ENCODE peak calls at places on chromosomes 13 and 19, in four cellular contexts. L is CD8-positive, alpha-beta T cell; T is cardiac muscle cell; Q is Calu3. X is an unnamed sample.

GRCh38 chr19:46845959-46846459 is 4.6 kb downstream of the AP2S1 start:
- DNase-seq in T (no peak), L (no peak), Q (no peak), X (peak)

GRCh38 chr19:49335784-49336481 is 727 bp downstream of the CD37 start:
- DNase-seq in T (no peak), Q (no peak), L (no peak), X (no peak)

GRCh38 chr19:45340232-45340898 is at the start of gene KLC3:
- DNase-seq in L (no peak), Q (peak), T (peak), X (no peak)

GRCh38 chr13:93305886-93306285 is 79.3 kb downstream of the GPC6 start:
- DNase-seq in L (no peak), Q (no peak), T (no peak), X (no peak)

GRCh38 chr13:109301711-109302110 is 484.7 kb downstream of the IRS2 start:
- DNase-seq in L (no peak), Q (no peak), T (no peak), X (no peak)

GRCh38 chr13:97198753-97199152 is 23.4 kb upstream of the MBNL2 start:
- DNase-seq in L (no peak), T (no peak), Q (no peak), X (no peak)

GRCh38 chr19:12936582-12936981 is 1.8 kb upstream of the CALR start:
- DNase-seq in L (no peak), Q (no peak), T (no peak), X (no peak)

GRCh38 chr13:49791753-49792549 is 531 bp downstream of the KPNA3 start:
- DNase-seq in L (no peak), Q (peak), T (peak), X (peak)

GRCh38 chr19:28027116-28027515 is 1185.8 kb downstream of the UQCRFS1 start:
- DNase-seq in T (no peak), L (no peak), Q (no peak), X (no peak)

GRCh38 chr13:80047406-80047805 is 293.5 kb downstream of the SPRY2 start:
- DNase-seq in Q (no peak), L (no peak), T (no peak), X (no peak)

GRCh38 chr19:3407556-3408516 is 41.5 kb downstream of the NFIC start:
- DNase-seq in L (no peak), Q (no peak), T (no peak), X (no peak)

GRCh38 chr13:102197193-102197592 is 204.7 kb downstream of the FGF14 start:
- DNase-seq in T (no peak), Q (peak), L (no peak), X (no peak)
- TF ChIP-seq CTCF in T (peak), Q (no peak), L (no peak), X (no peak)

DNA sequence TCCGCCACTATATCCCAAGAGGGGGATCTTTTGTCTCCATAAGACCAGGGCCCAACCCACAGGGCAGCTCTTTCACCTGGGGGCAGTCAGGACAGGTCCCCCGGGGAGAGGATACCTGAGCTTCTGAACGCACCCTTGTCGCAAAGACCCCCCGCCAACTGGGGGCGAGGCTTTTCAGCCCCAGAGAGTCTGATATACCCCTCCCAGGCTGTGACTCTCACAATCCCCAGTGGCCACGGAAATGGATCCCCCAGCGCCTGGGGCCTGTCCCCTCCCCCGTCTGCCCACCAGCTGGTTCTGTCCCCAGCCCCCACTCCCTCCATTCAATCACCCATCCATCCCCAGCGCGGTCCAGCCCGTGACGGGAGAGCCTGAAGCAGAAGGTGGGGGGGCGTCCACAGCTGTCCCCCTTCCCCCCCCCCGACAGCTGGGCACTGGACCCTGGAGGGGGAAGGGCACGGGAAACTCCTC is 858 bp downstream of the DOCK6 start:
- DNase-seq in Q (no peak), L (no peak), T (no peak), X (no peak)
- TF ChIP-seq CTCF in Q (no peak), L (no peak), T (no peak), X (no peak)

GRCh38 chr19:6753178-6754031 is 13.8 kb downstream of the SH2D3A start:
- DNase-seq in L (peak), Q (peak), T (peak), X (peak)
- TF ChIP-seq CTCF in L (peak), Q (no peak), T (peak), X (peak)

GRCh38 chr13:73851104-73851503 is 283.1 kb downstream of the KLF12 start:
- DNase-seq in T (no peak), L (no peak), Q (no peak), X (no peak)

GRCh38 chr13:73850104-73850898 is 283.9 kb downstream of the KLF12 start:
- DNase-seq in T (no peak), Q (no peak), L (no peak), X (no peak)

GRCh38 chr13:73844986-73845385 is 289.2 kb downstream of the KLF12 start:
- DNase-seq in Q (no peak), L (no peak), T (no peak), X (no peak)

DNA sequence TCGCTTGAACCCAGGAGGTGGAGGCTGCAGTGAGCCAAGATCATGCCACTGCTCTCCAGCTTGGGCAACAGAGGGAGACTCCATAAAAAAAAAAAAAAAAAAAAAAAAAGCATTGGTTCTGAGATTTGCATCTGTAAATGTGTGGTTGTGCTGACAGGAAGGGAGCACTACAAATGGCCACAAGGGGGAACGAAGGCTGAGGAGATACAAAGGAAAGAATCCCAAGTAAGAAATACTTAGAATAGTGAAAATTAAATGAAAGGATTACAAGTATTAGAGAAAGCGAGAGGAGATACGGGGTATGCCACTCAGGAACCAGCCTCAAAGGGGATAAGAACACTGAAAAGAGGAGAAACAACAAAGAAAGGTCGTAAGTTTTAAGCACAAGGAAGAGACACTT is 284.9 kb downstream of the KLF12 start:
- DNase-seq in Q (no peak), T (no peak), L (no peak), X (no peak)
- TF ChIP-seq CTCF in Q (no peak), T (peak), L (peak), X (no peak)

GRCh38 chr19:17575871-17576757 is 20.7 kb downstream of the COLGALT1 start:
- DNase-seq in L (no peak), Q (no peak), T (no peak), X (no peak)
- TF ChIP-seq CTCF in L (no peak), Q (no peak), T (no peak), X (no peak)